ENCODE peak calls at places on chromosomes 5 and 9, in nine cellular contexts. Q is fibroblast of pulmonary artery; A is GM06990; J is adrenal gland; I is AG04450; L is Jurkat, Clone E6-1; N is AG10803; B is cardiac muscle cell; C is SK-N-MC. Z is an unnamed sample.

GRCh38 chr5:60161340-60161934 is 267.9 kb upstream of the PDE4D start:
- DNase-seq in Q (peak; percentile 58), A (peak; percentile 9), J (no peak), I (no peak), L (peak; percentile 16), N (peak; percentile 37), B (peak; percentile 43), C (no peak), Z (no peak)

GRCh38 chr9:84403288-84403687 is 62.7 kb upstream of the SLC28A3 start:
- DNase-seq in Q (no peak), A (no peak), J (no peak), I (no peak), L (no peak), N (no peak), B (no peak), C (no peak), Z (no peak)

GRCh38 chr5:52837068-52837467 is 49.4 kb downstream of the ITGA1 start:
- DNase-seq in Q (peak; percentile 53), A (no peak), J (no peak), I (no peak), L (no peak), N (no peak), B (no peak), C (no peak), Z (peak; percentile 11)

GRCh38 chr9:85741112-85741874 is 461 bp downstream of the AGTPBP1 start:
- DNase-seq in Q (peak; percentile 30), A (no peak), J (peak; percentile 25), I (no peak), L (peak; percentile 45), N (no peak), B (no peak), C (no peak), Z (no peak)

GRCh38 chr5:178227929-178228328 is 4.7 kb downstream of the PHYKPL start:
- DNase-seq in Q (no peak), A (no peak), J (no peak), I (no peak), L (no peak), N (no peak), B (no peak), C (no peak), Z (no peak)

GRCh38 chr5:73482383-73483193 is 15.7 kb upstream of the BTF3 start:
- DNase-seq in Q (peak; percentile 34), A (no peak), J (no peak), I (peak; percentile 47), L (no peak), N (peak; percentile 62), B (no peak), C (no peak), Z (peak; percentile 27)

GRCh38 chr9:135980926-135981630 is 19.9 kb upstream of the UBAC1 start:
- DNase-seq in Q (no peak), A (no peak), J (no peak), I (no peak), L (no peak), N (no peak), B (no peak), C (no peak), Z (no peak)

GRCh38 chr5:88486466-88486865 is 217.8 kb upstream of the TMEM161B start:
- DNase-seq in Q (no peak), A (no peak), J (no peak), I (no peak), L (no peak), N (no peak), B (no peak), C (no peak), Z (no peak)

GRCh38 chr9:123928471-123929176 is 1.3 kb downstream of the DENND1A start:
- DNase-seq in Q (no peak), A (peak; percentile 11), J (peak; percentile 43), I (no peak), L (no peak), N (peak; percentile 69), B (no peak), C (no peak), Z (no peak)

GRCh38 chr9:114016629-114017423 is 61.3 kb downstream of the AMBP start:
- DNase-seq in Q (no peak), A (no peak), J (no peak), I (no peak), L (no peak), N (no peak), B (no peak), C (no peak), Z (no peak)

GRCh38 chr5:80117446-80117845 is 82.3 kb downstream of the THBS4 start:
- DNase-seq in Q (no peak), A (no peak), J (no peak), I (no peak), L (peak; percentile 86), N (no peak), B (no peak), C (no peak), Z (peak; percentile 41)

GRCh38 chr5:10719965-10720364 is 41.1 kb downstream of the DAP start:
- DNase-seq in Q (peak; percentile 43), A (no peak), J (no peak), I (peak; percentile 92), L (no peak), N (peak; percentile 76), B (no peak), C (no peak), Z (peak; percentile 60)

GRCh38 chr9:135554718-135555117 is 6.8 kb upstream of the PAEP start:
- DNase-seq in Q (no peak), A (no peak), J (no peak), I (no peak), L (no peak), N (no peak), B (no peak), C (no peak), Z (no peak)

GRCh38 chr9:122218885-122219855 is 9.6 kb downstream of the LHX6 start:
- DNase-seq in Q (peak; percentile 17), A (no peak), J (no peak), I (no peak), L (no peak), N (no peak), B (peak; percentile 34), C (no peak), Z (no peak)

GRCh38 chr9:122222741-122223140 is 6.0 kb downstream of the LHX6 start:
- DNase-seq in Q (no peak), A (no peak), J (no peak), I (no peak), L (no peak), N (no peak), B (no peak), C (no peak), Z (no peak)

GRCh38 chr9:122219856-122220672 is 8.7 kb downstream of the LHX6 start:
- DNase-seq in Q (peak; percentile 17), A (no peak), J (no peak), I (no peak), L (no peak), N (no peak), B (peak; percentile 39), C (no peak), Z (no peak)

GRCh38 chr9:122221223-122221811 is 7.4 kb downstream of the LHX6 start:
- DNase-seq in Q (no peak), A (no peak), J (no peak), I (no peak), L (no peak), N (no peak), B (peak; percentile 24), C (no peak), Z (no peak)

DNA sequence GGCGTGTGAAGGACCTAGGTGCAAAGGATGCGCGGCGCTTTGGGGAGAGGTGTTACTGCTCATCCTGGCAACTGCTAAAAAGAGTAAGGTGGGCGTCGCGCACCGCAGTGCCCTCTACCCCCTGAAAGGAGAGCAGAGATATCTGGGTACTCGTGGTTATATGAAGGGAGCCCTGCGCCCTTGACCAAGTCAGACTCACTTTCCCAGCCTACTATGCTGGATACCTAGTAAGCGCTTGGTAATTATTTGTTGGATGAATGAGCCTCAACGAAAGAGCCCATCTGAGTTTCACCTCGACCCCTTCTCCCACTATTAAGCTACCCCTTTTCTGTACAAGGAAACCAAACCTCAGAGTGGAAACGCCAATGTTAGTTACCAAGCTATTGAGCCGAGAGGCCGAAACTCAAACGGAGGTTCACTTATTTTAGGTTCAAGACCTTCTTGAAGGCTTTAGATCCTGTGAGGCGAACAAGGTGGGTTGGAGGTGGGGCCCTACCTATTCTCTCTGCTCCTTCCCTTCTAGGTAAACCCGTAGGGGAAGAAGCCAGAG is 8.0 kb downstream of the LHX6 start:
- DNase-seq in Q (no peak), A (no peak), J (no peak), I (no peak), L (no peak), N (no peak), B (no peak), C (no peak), Z (no peak)
- H3K4me3 ChIP-seq in Q (no peak overlapping the region), A (no peak overlapping the region), J (no peak overlapping the region), I (no peak overlapping the region), L (no peak overlapping the region), N (no peak overlapping the region), B (peak overlapping the region; percentile 17), C (no peak overlapping the region), Z (no peak overlapping the region)

DNA sequence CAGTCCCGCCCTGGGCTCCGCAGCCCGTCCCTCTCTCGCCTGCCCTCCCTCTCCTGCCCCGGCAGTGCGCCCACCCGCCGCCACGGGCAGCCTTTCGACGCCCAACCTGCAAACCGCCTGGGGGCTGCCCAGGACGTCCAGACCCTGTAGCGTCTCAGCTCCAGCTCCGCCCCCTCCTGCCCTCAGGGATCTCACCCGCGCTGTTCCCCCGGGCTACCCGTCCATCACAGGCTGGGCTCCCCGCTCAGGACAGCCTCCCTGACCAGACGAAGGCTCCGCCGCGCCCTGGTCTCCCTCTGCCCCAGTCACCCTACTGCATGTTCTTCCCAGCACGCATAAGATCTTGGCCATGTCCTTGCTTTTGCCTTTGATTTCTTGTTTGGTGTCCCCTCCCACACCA is 1.4 kb downstream of the RASGEF1C start:
- DNase-seq in Q (no peak), A (no peak), J (no peak), I (no peak), L (no peak), N (no peak), B (no peak), C (no peak), Z (no peak)
- H3K4me3 ChIP-seq in Q (no peak overlapping the region), A (no peak overlapping the region), J (no peak overlapping the region), I (no peak overlapping the region), L (no peak overlapping the region), N (no peak overlapping the region), B (no peak overlapping the region), C (no peak overlapping the region), Z (no peak overlapping the region)

DNA sequence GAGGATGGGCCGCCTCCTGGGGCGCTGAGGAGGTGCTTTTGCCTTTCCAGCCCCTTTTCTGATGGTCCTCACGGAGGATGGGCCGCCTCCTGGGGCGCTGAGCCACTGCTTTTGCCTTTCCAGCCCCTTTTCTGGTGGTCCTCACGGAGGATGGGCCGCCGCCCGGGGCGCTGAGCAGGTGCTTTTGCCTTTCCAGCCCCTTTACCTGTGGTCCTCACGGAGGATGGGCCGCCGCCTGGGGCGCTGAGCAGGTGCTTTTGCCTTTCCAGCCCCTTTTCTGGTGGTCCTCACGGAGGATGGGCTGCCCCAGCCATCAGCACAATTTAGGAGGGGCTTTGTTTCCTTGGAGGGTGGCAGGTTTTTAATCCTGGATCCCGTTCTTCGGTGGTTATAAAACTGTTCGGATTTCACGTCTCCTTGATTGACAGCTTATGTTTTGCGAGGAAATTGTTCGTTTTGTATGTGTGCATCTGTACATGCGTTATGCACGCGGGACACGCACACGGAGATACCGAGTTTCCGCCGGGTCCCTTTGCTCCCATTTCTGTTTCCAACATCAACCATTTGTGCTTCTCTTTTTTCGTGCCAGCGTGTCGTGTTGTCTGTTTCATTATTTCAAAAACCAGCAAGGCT is 34.7 kb upstream of the SLC9A3 start:
- DNase-seq in Q (no peak), A (no peak), J (no peak), I (no peak), L (no peak), N (no peak), B (no peak), C (no peak), Z (no peak)
- H3K4me3 ChIP-seq in Q (no peak overlapping the region), A (no peak overlapping the region), J (no peak overlapping the region), I (no peak overlapping the region), L (no peak overlapping the region), N (no peak overlapping the region), B (no peak overlapping the region), C (no peak overlapping the region), Z (no peak overlapping the region)

GRCh38 chr9:99135498-99135897 is 30.6 kb downstream of the TGFBR1 start:
- DNase-seq in Q (no peak), A (no peak), J (no peak), I (no peak), L (peak; percentile 80), N (no peak), B (no peak), C (no peak), Z (no peak)
- H3K4me3 ChIP-seq in Q (no peak overlapping the region), A (no peak overlapping the region), J (no peak overlapping the region), I (no peak overlapping the region), L (peak overlapping the region; percentile 17), N (no peak overlapping the region), B (no peak overlapping the region), C (no peak overlapping the region), Z (no peak overlapping the region)

Z was measured in astrocyte of the cerebellum.